ENCODE peak calls at places on chromosomes 16 and 17, in nine cellular contexts. V is psoas muscle, Q is heart left ventricle, R is left ventricle myocardium inferior, Z is H1, G is neural progenitor cell, C is kidney epithelial cell, I is tibial nerve, T is aorta. K is an unnamed sample.

GRCh38 chr16:24728891-24729242 is 584 bp upstream of the TNRC6A start:
- DNase-seq in V (no peak), Q (no peak), R (no peak), Z (no peak), G (no peak), C (no peak), I (no peak), T (no peak), K (no peak)

GRCh38 chr17:35094902-35095301 is 24.8 kb downstream of the RAD51D start:
- DNase-seq in V (no peak), Q (no peak), R (no peak), Z (no peak), G (no peak), C (no peak), I (no peak), T (no peak), K (no peak)

GRCh38 chr17:67469208-67469980 is 92.3 kb downstream of the PITPNC1 start:
- DNase-seq in V (no peak), Q (no peak), R (no peak), Z (no peak), G (no peak), C (no peak), I (no peak), T (no peak), K (peak; percentile 26)

GRCh38 chr16:56610017-56610608 is 1.7 kb downstream of the MT2A start:
- DNase-seq in V (peak; percentile 81), Q (peak; percentile 53), R (no peak), Z (no peak), G (no peak), C (no peak), I (no peak), T (peak; percentile 85), K (peak; percentile 74)

GRCh38 chr16:212999-213398 is 16.2 kb downstream of the LUC7L start:
- DNase-seq in V (no peak), Q (no peak), R (no peak), Z (no peak), G (no peak), C (no peak), I (no peak), T (no peak), K (no peak)

GRCh38 chr17:550776-551175 is 163.9 kb downstream of the VPS53 start:
- DNase-seq in V (no peak), Q (no peak), R (no peak), Z (no peak), G (no peak), C (peak; percentile 65), I (no peak), T (no peak), K (no peak)

GRCh38 chr17:21283482-21284318 is 811 bp upstream of the MAP2K3 start:
- DNase-seq in V (no peak), Q (no peak), R (no peak), Z (no peak), G (peak; percentile 54), C (no peak), I (no peak), T (peak; percentile 89), K (no peak)

GRCh38 chr17:29930399-29931010 is 477 bp upstream of the SSH2 start:
- DNase-seq in V (no peak), Q (no peak), R (no peak), Z (peak; percentile 49), G (peak; percentile 79), C (no peak), I (no peak), T (no peak), K (no peak)

GRCh38 chr17:43861960-43862359 is 15.0 kb downstream of the CD300LG start:
- DNase-seq in V (no peak), Q (no peak), R (no peak), Z (no peak), G (no peak), C (no peak), I (no peak), T (no peak), K (no peak)

GRCh38 chr16:20902426-20902825 is 1.9 kb downstream of the LYRM1 start:
- DNase-seq in V (no peak), Q (no peak), R (no peak), Z (no peak), G (no peak), C (no peak), I (no peak), T (no peak), K (no peak)

GRCh38 chr17:12365805-12366204 is 299.9 kb upstream of the MYOCD start:
- DNase-seq in V (no peak), Q (peak; percentile 65), R (no peak), Z (no peak), G (no peak), C (no peak), I (no peak), T (peak; percentile 83), K (no peak)

GRCh38 chr17:49809056-49809455 is 20.6 kb downstream of the KAT7 start:
- DNase-seq in V (no peak), Q (no peak), R (no peak), Z (no peak), G (no peak), C (no peak), I (no peak), T (no peak), K (no peak)

GRCh38 chr17:75894049-75894742 is 2.6 kb downstream of the TRIM65 start:
- DNase-seq in V (no peak), Q (no peak), R (no peak), Z (no peak), G (peak; percentile 55), C (no peak), I (no peak), T (no peak), K (no peak)

GRCh38 chr17:8384801-8385335 is 1.9 kb upstream of the RPL26 start:
- DNase-seq in V (no peak), Q (no peak), R (no peak), Z (no peak), G (peak; percentile 21), C (peak; percentile 89), I (no peak), T (peak; percentile 52), K (no peak)

GRCh38 chr16:1263591-1264216 is 7.8 kb downstream of the TPSD1 start:
- DNase-seq in V (no peak), Q (no peak), R (no peak), Z (no peak), G (no peak), C (no peak), I (no peak), T (no peak), K (no peak)
- H3K4me3 ChIP-seq in V (no peak overlapping the region), Q (no peak overlapping the region), R (no peak overlapping the region), Z (no peak overlapping the region), G (no peak overlapping the region), C (no peak overlapping the region), I (no peak overlapping the region), T (no peak overlapping the region), K (no peak overlapping the region)

GRCh38 chr17:61054430-61054829 is 345.2 kb upstream of the TBX2 start:
- DNase-seq in V (no peak), Q (peak; percentile 33), R (no peak), Z (no peak), G (no peak), C (no peak), I (no peak), T (no peak), K (no peak)

GRCh38 chr17:61053469-61053868 is 346.2 kb upstream of the TBX2 start:
- DNase-seq in V (no peak), Q (no peak), R (no peak), Z (no peak), G (no peak), C (no peak), I (no peak), T (no peak), K (no peak)

GRCh38 chr17:61063528-61063927 is 336.1 kb upstream of the TBX2 start:
- DNase-seq in V (no peak), Q (no peak), R (no peak), Z (no peak), G (no peak), C (no peak), I (no peak), T (no peak), K (no peak)

GRCh38 chr17:61057257-61057656 is 342.4 kb upstream of the TBX2 start:
- DNase-seq in V (no peak), Q (no peak), R (no peak), Z (no peak), G (no peak), C (no peak), I (no peak), T (no peak), K (no peak)

DNA sequence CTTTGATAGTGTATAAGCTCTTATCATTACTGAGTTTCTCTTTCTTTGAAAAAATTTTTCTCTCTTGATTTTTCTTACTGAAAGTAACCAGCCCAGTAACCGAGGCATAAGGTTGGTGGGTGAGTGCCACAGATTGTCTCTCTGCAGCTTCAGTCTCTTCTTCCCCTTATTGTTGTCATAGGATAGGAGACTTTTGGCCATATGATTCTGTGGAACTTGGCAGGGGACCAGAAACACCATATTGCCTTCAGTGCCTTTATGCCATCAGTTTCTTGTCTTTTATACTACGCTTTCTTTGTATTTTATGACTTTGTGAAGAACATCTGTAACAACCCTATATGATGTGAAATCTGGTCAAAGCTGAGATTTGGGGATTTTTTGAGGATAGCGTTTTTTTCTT is 341.6 kb upstream of the TBX2 start:
- DNase-seq in V (no peak), Q (no peak), R (no peak), Z (no peak), G (no peak), C (no peak), I (no peak), T (no peak), K (no peak)
- H3K36me3 ChIP-seq in V (no peaks in the 10 kb centered on the region), Q (no peaks in the 10 kb centered on the region), R (no peaks in the 10 kb centered on the region), Z (no peaks in the 10 kb centered on the region), G (no peaks in the 10 kb centered on the region), C (no peaks in the 10 kb centered on the region), I (no peaks in the 10 kb centered on the region), T (no peaks in the 10 kb centered on the region), K (no peaks in the 10 kb centered on the region)

GRCh38 chr17:81042606-81043005 is 7.7 kb downstream of the BAIAP2 start:
- DNase-seq in V (no peak), Q (no peak), R (no peak), Z (no peak), G (no peak), C (no peak), I (no peak), T (no peak), K (no peak)

GRCh38 chr17:81044428-81044763 is 9.4 kb downstream of the BAIAP2 start:
- DNase-seq in V (no peak), Q (no peak), R (no peak), Z (no peak), G (no peak), C (no peak), I (no peak), T (no peak), K (no peak)

GRCh38 chr17:81044764-81045589 is 10.0 kb downstream of the BAIAP2 start:
- DNase-seq in V (peak; percentile 93), Q (peak; percentile 92), R (peak; percentile 89), Z (no peak), G (no peak), C (peak; percentile 77), I (peak; percentile 71), T (peak; percentile 93), K (no peak)

GRCh38 chr17:81043725-81044427 is 8.9 kb downstream of the BAIAP2 start:
- DNase-seq in V (no peak), Q (peak; percentile 52), R (no peak), Z (no peak), G (peak; percentile 61), C (peak; percentile 90), I (no peak), T (no peak), K (no peak)

GRCh38 chr17:81043319-81043724 is 8.4 kb downstream of the BAIAP2 start:
- DNase-seq in V (no peak), Q (no peak), R (no peak), Z (no peak), G (no peak), C (no peak), I (no peak), T (no peak), K (no peak)
- H3K4me3 ChIP-seq in V (no peak overlapping the region), Q (no peak overlapping the region), R (peak overlapping the region; percentile 21), Z (no peak overlapping the region), G (no peak overlapping the region), C (no peak overlapping the region), I (peak overlapping the region; percentile 9), T (no peak overlapping the region), K (no peak overlapping the region)

GRCh38 chr16:66940236-66940635 is 4.9 kb downstream of the CES2 start:
- DNase-seq in V (peak; percentile 43), Q (no peak), R (no peak), Z (no peak), G (no peak), C (no peak), I (no peak), T (no peak), K (no peak)
- H3K36me3 ChIP-seq in V (peaks cover 85% of the 10 kb centered on the region), Q (no peaks in the 10 kb centered on the region), R (peaks cover 68% of the 10 kb centered on the region), Z (peaks cover 17% of the 10 kb centered on the region), G (no peaks in the 10 kb centered on the region), C (peaks cover 1% of the 10 kb centered on the region), I (peaks cover 24% of the 10 kb centered on the region), T (peaks cover 8% of the 10 kb centered on the region), K (peaks cover 53% of the 10 kb centered on the region)